ENCODE peak calls at places on chromosomes 1 and 21, in four cellular contexts. A is K562, F is stomach, L is prostate gland. E is an unnamed sample. For H3K4me1, the result is how much of the 10 kb centered on the place peaks cover.

GRCh38 chr21:46667191-46667734 is 31.8 kb downstream of the PRMT2 start:
- DNase-seq in A (no peak), F (no peak), L (no peak), E (no peak)

GRCh38 chr1:187051618-187052232 is 223.0 kb downstream of the PLA2G4A start:
- DNase-seq in A (peak), F (no peak), L (no peak), E (no peak)

GRCh38 chr1:208135354-208135753 is 108.8 kb downstream of the PLXNA2 start:
- DNase-seq in A (no peak), F (no peak), L (no peak), E (no peak)

GRCh38 chr1:225460021-225460736 is 32.3 kb upstream of the LBR start:
- DNase-seq in A (no peak), F (no peak), L (no peak), E (peak)

GRCh38 chr1:58895082-58895481 is 111.2 kb upstream of the JUN start:
- DNase-seq in A (no peak), F (no peak), L (no peak), E (no peak)

GRCh38 chr1:56098956-56099355 is 480.4 kb downstream of the PLPP3 start:
- DNase-seq in A (no peak), F (no peak), L (no peak), E (no peak)

GRCh38 chr21:37800122-37800455 is 116.2 kb downstream of the KCNJ6 start:
- DNase-seq in A (no peak), F (no peak), L (no peak), E (no peak)

GRCh38 chr21:38434913-38435533 is 63.3 kb downstream of the ERG start:
- DNase-seq in A (no peak), F (no peak), L (no peak), E (no peak)

GRCh38 chr1:16236495-16237342 is at the start of gene CPLANE2:
- DNase-seq in A (peak), F (peak), L (peak), E (peak)

GRCh38 chr21:34143783-34144182 is 70.4 kb downstream of the MRPS6 start:
- DNase-seq in A (no peak), F (no peak), L (no peak), E (no peak)

GRCh38 chr1:120178799-120179419 is 2.6 kb upstream of the SEC22B start:
- DNase-seq in A (peak), F (no peak), L (no peak), E (no peak)

GRCh38 chr1:56758135-56758534 is 61.1 kb downstream of the FYB2 start:
- DNase-seq in A (no peak), F (peak), L (peak), E (no peak)

GRCh38 chr1:195697130-195697529 is 911.1 kb downstream of the KCNT2 start:
- DNase-seq in A (no peak), F (no peak), L (no peak), E (no peak)

GRCh38 chr1:7703321-7704213 is 67.5 kb upstream of the VAMP3 start:
- DNase-seq in A (peak), F (no peak), L (no peak), E (no peak)

GRCh38 chr1:201170533-201171062 is 16.3 kb upstream of the TMEM9 start:
- DNase-seq in A (peak), F (peak), L (peak), E (peak)

GRCh38 chr1:169012416-169012815 is 94.1 kb upstream of the ATP1B1 start:
- DNase-seq in A (no peak), F (no peak), L (no peak), E (no peak)

GRCh38 chr1:56413671-56414199 is 165.6 kb downstream of the PLPP3 start:
- DNase-seq in A (no peak), F (no peak), L (no peak), E (no peak)

GRCh38 chr1:90616395-90616794 is 100.7 kb downstream of the BARHL2 start:
- DNase-seq in A (peak), F (no peak), L (no peak), E (no peak)

GRCh38 chr1:79391896-79392295 is 385.4 kb upstream of the ADGRL4 start:
- DNase-seq in A (no peak), F (no peak), L (no peak), E (no peak)

GRCh38 chr1:151534662-151535278 is 5.3 kb upstream of the TUFT1 start:
- DNase-seq in A (peak), F (peak), L (peak), E (peak)

GRCh38 chr1:230459463-230459862 is 33.3 kb upstream of the PGBD5 start:
- DNase-seq in A (no peak), F (no peak), L (no peak), E (no peak)

GRCh38 chr1:11550664-11551283 is 71.8 kb downstream of the DISP3 start:
- DNase-seq in A (peak), F (peak), L (peak), E (no peak)

GRCh38 chr1:115280073-115280472 is 58.0 kb downstream of the NGF start:
- DNase-seq in A (no peak), F (no peak), L (no peak), E (no peak)

GRCh38 chr1:28855969-28856368 is 44.0 kb downstream of the OPRD1 start:
- DNase-seq in A (no peak), F (no peak), L (no peak), E (no peak)

DNA sequence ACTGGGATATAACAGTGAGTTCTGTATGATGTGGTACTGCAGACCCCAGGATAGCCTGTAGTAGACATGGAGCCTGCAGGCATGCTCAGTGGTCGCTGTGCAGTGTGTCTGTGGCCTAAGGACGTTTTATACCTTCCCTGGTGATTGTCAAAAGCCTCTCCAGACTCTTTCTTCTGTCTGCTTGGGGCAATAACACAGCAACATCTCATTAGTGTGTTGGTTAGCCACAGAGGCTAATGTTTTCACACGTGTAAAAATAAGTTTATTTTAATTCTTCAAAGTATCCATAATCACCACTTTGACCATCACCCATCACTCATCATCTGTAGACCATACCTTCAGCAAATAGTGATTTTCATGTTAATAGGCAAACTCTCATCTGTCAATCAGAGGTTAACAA is at the start of gene KRTAP24-1:
- DNase-seq in A (no peak), F (no peak), L (no peak), E (no peak)
- H3K4me1 ChIP-seq in A (under half), F (under half), L (under half), E (under half)

GRCh38 chr1:65309317-65310077 is at the start of gene DNAJC6:
- DNase-seq in A (peak), F (peak), L (peak), E (no peak)

GRCh38 chr1:65308781-65309316 is 494 bp upstream of the DNAJC6 start:
- DNase-seq in A (no peak), F (no peak), L (no peak), E (no peak)

GRCh38 chr1:65310078-65310587 is 790 bp downstream of the DNAJC6 start:
- DNase-seq in A (peak), F (no peak), L (no peak), E (no peak)
- TF ChIP-seq POLR2AphosphoS5 in A (peak), F (no peak), L (no peak), E (no peak)

GRCh38 chr1:21534674-21535378 is 25.6 kb downstream of the ALPL start:
- DNase-seq in A (peak), F (peak), L (peak), E (no peak)
- TF ChIP-seq CTCF in A (peak), F (peak), L (peak), E (peak)

GRCh38 chr1:209650454-209650853 is 1.8 kb downstream of the LAMB3 start:
- DNase-seq in A (no peak), F (no peak), L (no peak), E (no peak)
- H3K4me1 ChIP-seq in A (half or more), F (half or more), L (under half), E (half or more)

GRCh38 chr1:86184401-86184800 is 27.8 kb upstream of the COL24A1 start:
- DNase-seq in A (no peak), F (no peak), L (no peak), E (no peak)

DNA sequence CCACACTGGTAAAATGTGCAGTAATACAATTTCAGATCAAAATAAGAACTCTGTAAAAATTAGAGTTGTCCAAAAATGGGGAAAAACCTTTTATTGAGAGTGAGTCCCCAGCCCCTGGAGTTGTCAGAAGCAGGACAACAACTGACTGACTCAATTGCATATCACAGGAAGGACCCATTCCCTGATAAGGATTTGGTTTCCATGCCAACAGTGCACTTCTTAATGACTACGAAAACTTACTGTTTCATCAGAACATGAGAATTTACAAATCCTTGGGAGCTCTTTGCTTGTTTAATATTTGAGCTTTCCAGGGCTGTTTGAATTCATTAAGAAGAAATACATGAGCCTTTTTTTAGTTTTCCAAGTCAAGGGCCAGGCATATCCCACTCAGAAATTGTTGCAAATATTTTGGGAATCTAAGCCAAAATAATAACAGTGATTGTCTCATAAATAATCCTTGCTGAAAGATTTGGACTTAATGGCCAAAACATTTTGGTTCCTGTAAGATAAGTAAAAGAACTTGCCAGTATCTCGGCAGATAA is 27.2 kb upstream of the COL24A1 start:
- DNase-seq in A (no peak), F (no peak), L (no peak), E (no peak)
- TF ChIP-seq POLR2AphosphoS5 in A (no peak), F (no peak), L (no peak), E (no peak)

E was measured in suprapubic skin.